ENCODE peak calls at places on chromosomes 13 and 19, in four cellular contexts. K is mammary epithelial cell, L is SK-N-SH, R is A673. T is an unnamed sample. For H3K4me1, the result is how much of the 10 kb centered on the place peaks cover.

GRCh38 chr19:14467816-14468215 is 7.3 kb downstream of the PTGER1 start:
- DNase-seq in K (peak), L (no peak), R (no peak), T (no peak)

GRCh38 chr13:46551410-46552301 is 1.3 kb upstream of the LRCH1 start:
- DNase-seq in K (peak), L (peak), R (peak), T (peak)

GRCh38 chr13:45180713-45181601 is 19.9 kb downstream of the KCTD4 start:
- DNase-seq in K (no peak), L (no peak), R (no peak), T (no peak)

GRCh38 chr13:57553932-57554331 is 77.6 kb upstream of the PCDH17 start:
- DNase-seq in K (no peak), L (no peak), R (no peak), T (no peak)

GRCh38 chr19:18090545-18091216 is 3.9 kb upstream of the IL12RB1 start:
- DNase-seq in K (no peak), L (no peak), R (no peak), T (no peak)

GRCh38 chr13:111371211-111371610 is 50.8 kb downstream of the TEX29 start:
- DNase-seq in K (no peak), L (no peak), R (peak), T (no peak)

GRCh38 chr19:18596752-18597157 is 8.2 kb downstream of the REX1BD start:
- DNase-seq in K (no peak), L (peak), R (no peak), T (peak)

GRCh38 chr19:2051771-2052704 is 994 bp upstream of the MKNK2 start:
- DNase-seq in K (no peak), L (no peak), R (no peak), T (no peak)

GRCh38 chr13:97328222-97328790 is 105.7 kb upstream of the RAP2A start:
- DNase-seq in K (peak), L (no peak), R (no peak), T (peak)

GRCh38 chr13:99361197-99361596 is 54.0 kb upstream of the GPR183 start:
- DNase-seq in K (no peak), L (no peak), R (no peak), T (no peak)

GRCh38 chr13:99357149-99357596 is 50.0 kb upstream of the GPR183 start:
- DNase-seq in K (no peak), L (no peak), R (no peak), T (no peak)

GRCh38 chr13:99357920-99358319 is 50.7 kb upstream of the GPR183 start:
- DNase-seq in K (no peak), L (no peak), R (no peak), T (no peak)

GRCh38 chr13:99360696-99361095 is 53.5 kb upstream of the GPR183 start:
- DNase-seq in K (no peak), L (no peak), R (no peak), T (no peak)

GRCh38 chr13:99359493-99359892 is 52.3 kb upstream of the GPR183 start:
- DNase-seq in K (no peak), L (no peak), R (no peak), T (no peak)
- H3K4me1 ChIP-seq in K (under half), L (under half), R (under half), T (under half)

DNA sequence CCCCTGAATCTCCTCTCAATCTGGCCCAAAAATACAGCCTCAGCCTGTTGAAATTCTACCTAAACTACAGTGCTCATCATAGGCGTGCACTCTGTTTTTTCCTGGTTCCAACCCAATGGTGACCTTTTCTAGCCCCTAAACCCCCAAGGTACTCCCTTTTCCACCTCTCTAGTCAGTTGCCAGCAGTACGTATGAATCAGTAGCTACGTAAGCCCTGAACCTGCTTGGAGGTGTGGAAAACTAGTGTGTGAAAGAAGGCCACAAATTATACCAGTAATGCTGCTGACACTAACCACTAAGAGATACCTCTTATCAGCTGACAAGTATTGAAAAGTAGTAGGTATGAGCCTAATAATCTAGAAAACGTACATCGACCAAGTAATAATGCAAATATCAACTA is 60.9 kb downstream of the FOXO1 start:
- DNase-seq in K (no peak), L (no peak), R (no peak), T (no peak)
- H3K4me1 ChIP-seq in K (under half), L (under half), R (under half), T (half or more)

GRCh38 chr19:7355151-7355845 is 6.6 kb downstream of the ARHGEF18 start:
- DNase-seq in K (no peak), L (no peak), R (no peak), T (no peak)
- H3K4me1 ChIP-seq in K (under half), L (under half), R (under half), T (under half)

GRCh38 chr13:109228211-109228610 is 558.2 kb downstream of the IRS2 start:
- DNase-seq in K (no peak), L (no peak), R (no peak), T (no peak)
- H3K4me1 ChIP-seq in K (under half), L (under half), R (under half), T (under half)

GRCh38 chr13:110298566-110299321 is 8.2 kb downstream of the COL4A1 start:
- DNase-seq in K (no peak), L (no peak), R (no peak), T (peak)
- H3K4me1 ChIP-seq in K (under half), L (under half), R (under half), T (under half)

GRCh38 chr19:38032151-38032550 is 125.1 kb downstream of the SIPA1L3 start:
- DNase-seq in K (no peak), L (no peak), R (no peak), T (peak)
- H3K4me1 ChIP-seq in K (under half), L (under half), R (under half), T (under half)

GRCh38 chr19:42274065-42274682 is 5.1 kb downstream of the CIC start:
- DNase-seq in K (no peak), L (no peak), R (no peak), T (no peak)

GRCh38 chr19:42272535-42272897 is 3.5 kb downstream of the CIC start:
- DNase-seq in K (no peak), L (no peak), R (no peak), T (no peak)

GRCh38 chr19:42271861-42272534 is 2.9 kb downstream of the CIC start:
- DNase-seq in K (no peak), L (no peak), R (no peak), T (no peak)

GRCh38 chr19:42273407-42274064 is 4.5 kb downstream of the CIC start:
- DNase-seq in K (no peak), L (no peak), R (no peak), T (no peak)

GRCh38 chr19:42272989-42273406 is 3.9 kb downstream of the CIC start:
- DNase-seq in K (no peak), L (no peak), R (no peak), T (no peak)
- H3K4me1 ChIP-seq in K (half or more), L (under half), R (under half), T (under half)

DNA sequence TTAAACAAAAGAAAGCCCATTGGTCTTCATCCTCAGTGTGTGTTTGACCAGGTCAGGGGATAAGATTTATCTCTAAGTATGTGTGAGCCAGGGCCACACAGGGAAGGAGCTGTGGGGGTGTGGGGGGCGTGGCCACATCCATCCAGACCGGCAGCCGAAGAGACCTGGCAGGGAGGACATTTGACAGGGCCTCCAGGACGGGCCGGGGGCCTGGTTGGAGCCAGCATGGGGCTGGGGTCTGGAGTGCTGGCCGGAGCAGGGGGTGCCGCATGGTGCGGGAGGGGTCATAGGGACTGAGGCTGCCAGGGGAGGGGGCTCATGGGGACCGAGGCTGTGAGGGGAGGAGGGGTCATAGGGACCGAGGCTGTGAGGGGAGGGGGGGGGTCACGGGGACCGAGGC is 20.4 kb upstream of the GNA15 start:
- DNase-seq in K (no peak), L (no peak), R (no peak), T (no peak)
- H3K4me1 ChIP-seq in K (under half), L (under half), R (under half), T (under half)